ENCODE peak calls at places on chromosomes 1 and 21, in eight cellular contexts. T, S, P, Q, G, N, L and E are unnamed samples.
A peak's percentile ranks its signal among the peaks of the same experiment; 100 is the strongest.

GRCh38 chr1:41689139-41689538 is 204.7 kb upstream of the EDN2 start:
- DNase-seq in S (no peak), Q (no peak), L (no peak), T (no peak), G (peak; percentile 34), N (no peak), P (no peak), E (no peak)

GRCh38 chr1:150020711-150021110 is 10.2 kb upstream of the OTUD7B start:
- DNase-seq in G (no peak), P (no peak), N (no peak), Q (no peak), L (no peak), T (no peak), S (no peak), E (no peak)

GRCh38 chr1:55402117-55402516 is 187.0 kb upstream of the USP24 start:
- DNase-seq in T (no peak), G (no peak), N (no peak), P (peak; percentile 77), Q (no peak), S (no peak), L (no peak), E (no peak)

GRCh38 chr1:212668477-212668876 is 31.2 kb downstream of the BATF3 start:
- DNase-seq in L (no peak), Q (no peak), T (no peak), G (no peak), S (no peak), N (no peak), P (no peak), E (no peak)

GRCh38 chr1:101235696-101236545 is 898 bp upstream of the S1PR1 start:
- DNase-seq in N (peak; percentile 46), T (peak; percentile 86), Q (peak; percentile 40), S (peak; percentile 67), P (peak; percentile 71), G (peak; percentile 69), L (no peak), E (peak; percentile 70)

GRCh38 chr21:45366931-45367401 is 38.0 kb upstream of the COL18A1 start:
- DNase-seq in S (no peak), L (peak; percentile 77), N (no peak), P (peak; percentile 96), G (no peak), T (peak; percentile 99), Q (no peak), E (no peak)

GRCh38 chr1:181479137-181479745 is 4.1 kb upstream of the CACNA1E start:
- DNase-seq in S (peak; percentile 7), P (peak; percentile 68), G (no peak), T (peak; percentile 85), L (peak; percentile 23), Q (peak; percentile 69), N (no peak), E (no peak)

GRCh38 chr1:116506132-116507004 is 64.5 kb downstream of the CD58 start:
- DNase-seq in S (no peak), N (no peak), L (no peak), P (peak; percentile 41), G (no peak), Q (peak; percentile 93), T (no peak), E (no peak)

GRCh38 chr21:42047821-42048613 is 23.1 kb upstream of the UMODL1 start:
- DNase-seq in S (no peak), L (peak; percentile 99), Q (no peak), P (peak; percentile 93), N (no peak), T (no peak), G (no peak), E (no peak)

GRCh38 chr1:4638347-4638734 is 16.1 kb upstream of the AJAP1 start:
- DNase-seq in T (no peak), L (no peak), Q (no peak), G (no peak), N (no peak), P (no peak), S (no peak), E (no peak)